ENCODE peak calls at places on chromosomes 4 and X, in six cellular contexts. One of them, this sample, is unnamed.

GRCh38 chr4:7712021-7712420 is 227.6 kb downstream of the AFAP1 start:
- DNase-seq in AG08396: no peak
- DNase-seq in stimulated activated CD4-positive, alpha-beta T cell treated with anti-CD3 and anti-CD28 coated beads, Interleukin-4, amount 100 ng/mL, for 24 hours: no peak
- DNase-seq in NCI-H2029: no peak
- DNase-seq in caudate nucleus: no peak
- DNase-seq in gastrocnemius medialis: no peak
- DNase-seq in this sample: no peak

GRCh38 chr4:38716271-38716670 is 52.3 kb downstream of the KLF3 start:
- DNase-seq in AG08396: no peak
- DNase-seq in stimulated activated CD4-positive, alpha-beta T cell treated with anti-CD3 and anti-CD28 coated beads, Interleukin-4, amount 100 ng/mL, for 24 hours: no peak
- DNase-seq in NCI-H2029: no peak
- DNase-seq in caudate nucleus: no peak
- DNase-seq in gastrocnemius medialis: no peak
- DNase-seq in this sample: no peak

GRCh38 chrX:48918303-48918643 is 551 bp downstream of the PIM2 start:
- DNase-seq in AG08396: no peak
- DNase-seq in stimulated activated CD4-positive, alpha-beta T cell treated with anti-CD3 and anti-CD28 coated beads, Interleukin-4, amount 100 ng/mL, for 24 hours: no peak
- DNase-seq in NCI-H2029: no peak
- DNase-seq in caudate nucleus: no peak
- DNase-seq in gastrocnemius medialis: no peak
- DNase-seq in this sample: no peak

GRCh38 chr4:107818301-107818910 is 6.3 kb upstream of the SGMS2 start:
- DNase-seq in AG08396: no peak
- DNase-seq in stimulated activated CD4-positive, alpha-beta T cell treated with anti-CD3 and anti-CD28 coated beads, Interleukin-4, amount 100 ng/mL, for 24 hours: no peak
- DNase-seq in NCI-H2029: no peak
- DNase-seq in caudate nucleus: no peak
- DNase-seq in gastrocnemius medialis: no peak
- DNase-seq in this sample: peak; percentile 15

GRCh38 chr4:40933272-40934053 is 183.7 kb downstream of the NSUN7 start:
- DNase-seq in AG08396: no peak
- DNase-seq in stimulated activated CD4-positive, alpha-beta T cell treated with anti-CD3 and anti-CD28 coated beads, Interleukin-4, amount 100 ng/mL, for 24 hours: no peak
- DNase-seq in NCI-H2029: no peak
- DNase-seq in caudate nucleus: peak; percentile 56
- DNase-seq in gastrocnemius medialis: no peak
- DNase-seq in this sample: no peak

GRCh38 chrX:30343206-30343605 is 34.0 kb upstream of the NR0B1 start:
- DNase-seq in AG08396: no peak
- DNase-seq in stimulated activated CD4-positive, alpha-beta T cell treated with anti-CD3 and anti-CD28 coated beads, Interleukin-4, amount 100 ng/mL, for 24 hours: no peak
- DNase-seq in NCI-H2029: no peak
- DNase-seq in caudate nucleus: no peak
- DNase-seq in gastrocnemius medialis: no peak
- DNase-seq in this sample: no peak

GRCh38 chr4:99885063-99885664 is 9.1 kb downstream of the LAMTOR3 start:
- DNase-seq in AG08396: no peak
- DNase-seq in stimulated activated CD4-positive, alpha-beta T cell treated with anti-CD3 and anti-CD28 coated beads, Interleukin-4, amount 100 ng/mL, for 24 hours: peak; percentile 30
- DNase-seq in NCI-H2029: peak; percentile 20
- DNase-seq in caudate nucleus: no peak
- DNase-seq in gastrocnemius medialis: no peak
- DNase-seq in this sample: peak; percentile 12

GRCh38 chr4:8772499-8773123 is 99.0 kb downstream of the HMX1 start:
- DNase-seq in AG08396: no peak
- DNase-seq in stimulated activated CD4-positive, alpha-beta T cell treated with anti-CD3 and anti-CD28 coated beads, Interleukin-4, amount 100 ng/mL, for 24 hours: no peak
- DNase-seq in NCI-H2029: no peak
- DNase-seq in caudate nucleus: no peak
- DNase-seq in gastrocnemius medialis: peak; percentile 3
- DNase-seq in this sample: no peak

GRCh38 chr4:119480331-119480730 is 148.3 kb downstream of the PDE5A start:
- DNase-seq in AG08396: no peak
- DNase-seq in stimulated activated CD4-positive, alpha-beta T cell treated with anti-CD3 and anti-CD28 coated beads, Interleukin-4, amount 100 ng/mL, for 24 hours: no peak
- DNase-seq in NCI-H2029: no peak
- DNase-seq in caudate nucleus: no peak
- DNase-seq in gastrocnemius medialis: no peak
- DNase-seq in this sample: no peak

GRCh38 chr4:102506523-102506922 is 5.4 kb downstream of the NFKB1 start:
- DNase-seq in AG08396: no peak
- DNase-seq in stimulated activated CD4-positive, alpha-beta T cell treated with anti-CD3 and anti-CD28 coated beads, Interleukin-4, amount 100 ng/mL, for 24 hours: no peak
- DNase-seq in NCI-H2029: no peak
- DNase-seq in caudate nucleus: no peak
- DNase-seq in gastrocnemius medialis: no peak
- DNase-seq in this sample: no peak

GRCh38 chr4:57109847-57110634 is at the start of gene IGFBP7:
- DNase-seq in AG08396: peak; percentile 92
- DNase-seq in stimulated activated CD4-positive, alpha-beta T cell treated with anti-CD3 and anti-CD28 coated beads, Interleukin-4, amount 100 ng/mL, for 24 hours: no peak
- DNase-seq in NCI-H2029: no peak
- DNase-seq in caudate nucleus: no peak
- DNase-seq in gastrocnemius medialis: peak; percentile 19
- DNase-seq in this sample: peak; percentile 95

GRCh38 chrX:95058815-95059214 is 1384.8 kb downstream of the FAM133A start:
- DNase-seq in AG08396: peak; percentile 16
- DNase-seq in stimulated activated CD4-positive, alpha-beta T cell treated with anti-CD3 and anti-CD28 coated beads, Interleukin-4, amount 100 ng/mL, for 24 hours: no peak
- DNase-seq in NCI-H2029: no peak
- DNase-seq in caudate nucleus: no peak
- DNase-seq in gastrocnemius medialis: no peak
- DNase-seq in this sample: peak; percentile 32

GRCh38 chrX:127570276-127570675 is 481.9 kb downstream of the ACTRT1 start:
- DNase-seq in AG08396: no peak
- DNase-seq in stimulated activated CD4-positive, alpha-beta T cell treated with anti-CD3 and anti-CD28 coated beads, Interleukin-4, amount 100 ng/mL, for 24 hours: no peak
- DNase-seq in NCI-H2029: no peak
- DNase-seq in caudate nucleus: no peak
- DNase-seq in gastrocnemius medialis: no peak
- DNase-seq in this sample: no peak

GRCh38 chr4:155025762-155026457 is 182.5 kb upstream of the NPY2R start:
- DNase-seq in AG08396: no peak
- DNase-seq in stimulated activated CD4-positive, alpha-beta T cell treated with anti-CD3 and anti-CD28 coated beads, Interleukin-4, amount 100 ng/mL, for 24 hours: no peak
- DNase-seq in NCI-H2029: no peak
- DNase-seq in caudate nucleus: no peak
- DNase-seq in gastrocnemius medialis: no peak
- DNase-seq in this sample: no peak

GRCh38 chr4:13367691-13368090 is 116.4 kb downstream of the RAB28 start:
- DNase-seq in AG08396: no peak
- DNase-seq in stimulated activated CD4-positive, alpha-beta T cell treated with anti-CD3 and anti-CD28 coated beads, Interleukin-4, amount 100 ng/mL, for 24 hours: no peak
- DNase-seq in NCI-H2029: no peak
- DNase-seq in caudate nucleus: no peak
- DNase-seq in gastrocnemius medialis: no peak
- DNase-seq in this sample: no peak

GRCh38 chr4:1597021-1597931 is 86.8 kb downstream of the FAM53A start:
- DNase-seq in AG08396: no peak
- DNase-seq in stimulated activated CD4-positive, alpha-beta T cell treated with anti-CD3 and anti-CD28 coated beads, Interleukin-4, amount 100 ng/mL, for 24 hours: no peak
- DNase-seq in NCI-H2029: no peak
- DNase-seq in caudate nucleus: no peak
- DNase-seq in gastrocnemius medialis: no peak
- DNase-seq in this sample: no peak

GRCh38 chr4:108881190-108881589 is 118.3 kb upstream of the ETNPPL start:
- DNase-seq in AG08396: no peak
- DNase-seq in stimulated activated CD4-positive, alpha-beta T cell treated with anti-CD3 and anti-CD28 coated beads, Interleukin-4, amount 100 ng/mL, for 24 hours: no peak
- DNase-seq in NCI-H2029: no peak
- DNase-seq in caudate nucleus: no peak
- DNase-seq in gastrocnemius medialis: no peak
- DNase-seq in this sample: peak; percentile 31

GRCh38 chrX:113400193-113400704 is 559.6 kb upstream of the AMOT start:
- DNase-seq in AG08396: no peak
- DNase-seq in stimulated activated CD4-positive, alpha-beta T cell treated with anti-CD3 and anti-CD28 coated beads, Interleukin-4, amount 100 ng/mL, for 24 hours: no peak
- DNase-seq in NCI-H2029: no peak
- DNase-seq in caudate nucleus: no peak
- DNase-seq in gastrocnemius medialis: no peak
- DNase-seq in this sample: no peak

GRCh38 chr4:11183358-11183745 is 245.3 kb downstream of the HS3ST1 start:
- DNase-seq in AG08396: no peak
- DNase-seq in stimulated activated CD4-positive, alpha-beta T cell treated with anti-CD3 and anti-CD28 coated beads, Interleukin-4, amount 100 ng/mL, for 24 hours: no peak
- DNase-seq in NCI-H2029: no peak
- DNase-seq in caudate nucleus: no peak
- DNase-seq in gastrocnemius medialis: no peak
- DNase-seq in this sample: no peak

GRCh38 chrX:22526339-22526738 is 253.6 kb downstream of the CBLL2 start:
- DNase-seq in AG08396: peak; percentile 5
- DNase-seq in stimulated activated CD4-positive, alpha-beta T cell treated with anti-CD3 and anti-CD28 coated beads, Interleukin-4, amount 100 ng/mL, for 24 hours: no peak
- DNase-seq in NCI-H2029: no peak
- DNase-seq in caudate nucleus: no peak
- DNase-seq in gastrocnemius medialis: no peak
- DNase-seq in this sample: peak; percentile 63

GRCh38 chr4:93983133-93983532 is 154.6 kb downstream of the ATOH1 start:
- DNase-seq in AG08396: no peak
- DNase-seq in stimulated activated CD4-positive, alpha-beta T cell treated with anti-CD3 and anti-CD28 coated beads, Interleukin-4, amount 100 ng/mL, for 24 hours: no peak
- DNase-seq in NCI-H2029: no peak
- DNase-seq in caudate nucleus: no peak
- DNase-seq in gastrocnemius medialis: no peak
- DNase-seq in this sample: no peak

GRCh38 chr4:19532120-19532848 is 719.4 kb upstream of the SLIT2 start:
- DNase-seq in AG08396: no peak
- DNase-seq in stimulated activated CD4-positive, alpha-beta T cell treated with anti-CD3 and anti-CD28 coated beads, Interleukin-4, amount 100 ng/mL, for 24 hours: no peak
- DNase-seq in NCI-H2029: no peak
- DNase-seq in caudate nucleus: no peak
- DNase-seq in gastrocnemius medialis: no peak
- DNase-seq in this sample: no peak

GRCh38 chr4:140343303-140343702 is 30.1 kb upstream of the SCOC start:
- DNase-seq in AG08396: no peak
- DNase-seq in stimulated activated CD4-positive, alpha-beta T cell treated with anti-CD3 and anti-CD28 coated beads, Interleukin-4, amount 100 ng/mL, for 24 hours: no peak
- DNase-seq in NCI-H2029: no peak
- DNase-seq in caudate nucleus: no peak
- DNase-seq in gastrocnemius medialis: no peak
- DNase-seq in this sample: no peak

GRCh38 chr4:141215972-141216761 is 4.5 kb upstream of the ZNF330 start:
- DNase-seq in AG08396: no peak
- DNase-seq in stimulated activated CD4-positive, alpha-beta T cell treated with anti-CD3 and anti-CD28 coated beads, Interleukin-4, amount 100 ng/mL, for 24 hours: no peak
- DNase-seq in NCI-H2029: no peak
- DNase-seq in caudate nucleus: no peak
- DNase-seq in gastrocnemius medialis: no peak
- DNase-seq in this sample: no peak

GRCh38 chrX:74523224-74523623 is 91.2 kb downstream of the RLIM start:
- DNase-seq in AG08396: no peak
- DNase-seq in stimulated activated CD4-positive, alpha-beta T cell treated with anti-CD3 and anti-CD28 coated beads, Interleukin-4, amount 100 ng/mL, for 24 hours: no peak
- DNase-seq in NCI-H2029: no peak
- DNase-seq in caudate nucleus: no peak
- DNase-seq in gastrocnemius medialis: no peak
- DNase-seq in this sample: no peak

GRCh38 chr4:141458501-141458900 is 177.9 kb upstream of the IL15 start:
- DNase-seq in AG08396: peak; percentile 3
- DNase-seq in stimulated activated CD4-positive, alpha-beta T cell treated with anti-CD3 and anti-CD28 coated beads, Interleukin-4, amount 100 ng/mL, for 24 hours: no peak
- DNase-seq in NCI-H2029: no peak
- DNase-seq in caudate nucleus: no peak
- DNase-seq in gastrocnemius medialis: no peak
- DNase-seq in this sample: no peak

GRCh38 chrX:150362599-150363481 is at the start of gene MAMLD1:
- DNase-seq in AG08396: peak; percentile 79
- DNase-seq in stimulated activated CD4-positive, alpha-beta T cell treated with anti-CD3 and anti-CD28 coated beads, Interleukin-4, amount 100 ng/mL, for 24 hours: peak; percentile 61
- DNase-seq in NCI-H2029: no peak
- DNase-seq in caudate nucleus: no peak
- DNase-seq in gastrocnemius medialis: peak; percentile 76
- DNase-seq in this sample: peak; percentile 75

GRCh38 chr4:80252427-80252826 is 14.0 kb upstream of the FGF5 start:
- DNase-seq in AG08396: no peak
- DNase-seq in stimulated activated CD4-positive, alpha-beta T cell treated with anti-CD3 and anti-CD28 coated beads, Interleukin-4, amount 100 ng/mL, for 24 hours: no peak
- DNase-seq in NCI-H2029: no peak
- DNase-seq in caudate nucleus: no peak
- DNase-seq in gastrocnemius medialis: no peak
- DNase-seq in this sample: no peak

GRCh38 chrX:107699611-107700010 is 71.3 kb downstream of the PRPS1 start:
- DNase-seq in AG08396: no peak
- DNase-seq in stimulated activated CD4-positive, alpha-beta T cell treated with anti-CD3 and anti-CD28 coated beads, Interleukin-4, amount 100 ng/mL, for 24 hours: no peak
- DNase-seq in NCI-H2029: no peak
- DNase-seq in caudate nucleus: no peak
- DNase-seq in gastrocnemius medialis: no peak
- DNase-seq in this sample: no peak

GRCh38 chr4:128285085-128286023 is 2.3 kb downstream of the PGRMC2 start:
- DNase-seq in AG08396: peak; percentile 26
- DNase-seq in stimulated activated CD4-positive, alpha-beta T cell treated with anti-CD3 and anti-CD28 coated beads, Interleukin-4, amount 100 ng/mL, for 24 hours: no peak
- DNase-seq in NCI-H2029: peak; percentile 12
- DNase-seq in caudate nucleus: no peak
- DNase-seq in gastrocnemius medialis: no peak
- DNase-seq in this sample: peak; percentile 47

GRCh38 chr4:25925486-25926201 is 11.6 kb downstream of the SMIM20 start:
- DNase-seq in AG08396: peak; percentile 67
- DNase-seq in stimulated activated CD4-positive, alpha-beta T cell treated with anti-CD3 and anti-CD28 coated beads, Interleukin-4, amount 100 ng/mL, for 24 hours: peak; percentile 29
- DNase-seq in NCI-H2029: no peak
- DNase-seq in caudate nucleus: no peak
- DNase-seq in gastrocnemius medialis: no peak
- DNase-seq in this sample: peak; percentile 68

GRCh38 chr4:168856312-168856711 is 153.7 kb downstream of the CBR4 start:
- DNase-seq in AG08396: no peak
- DNase-seq in stimulated activated CD4-positive, alpha-beta T cell treated with anti-CD3 and anti-CD28 coated beads, Interleukin-4, amount 100 ng/mL, for 24 hours: no peak
- DNase-seq in NCI-H2029: no peak
- DNase-seq in caudate nucleus: no peak
- DNase-seq in gastrocnemius medialis: no peak
- DNase-seq in this sample: no peak